ENCODE peak calls at places on chromosomes 7 and 10, in six cellular contexts. G is CD4-positive, alpha-beta memory T cell; L is AG04450; C is CD8-positive, alpha-beta memory T cell; K is IMR-90; H is heart left ventricle. E is an unnamed sample.

GRCh38 chr10:121291828-121292227 is 306.4 kb downstream of the FGFR2 start:
- DNase-seq in G (no peak), L (no peak), C (no peak), K (no peak), H (no peak), E (no peak)

GRCh38 chr7:34190299-34190698 is 285.0 kb downstream of the BMPER start:
- DNase-seq in G (no peak), L (no peak), C (no peak), K (no peak), H (peak), E (peak)

GRCh38 chr7:25840209-25840792 is 311.7 kb upstream of the NFE2L3 start:
- DNase-seq in G (no peak), L (no peak), C (no peak), K (no peak), H (no peak), E (no peak)

GRCh38 chr7:55387062-55387965 is 22.2 kb downstream of the LANCL2 start:
- DNase-seq in G (no peak), L (no peak), C (no peak), K (peak), H (no peak), E (no peak)

GRCh38 chr10:75051308-75051707 is 60.1 kb upstream of the SAMD8 start:
- DNase-seq in G (no peak), L (no peak), C (no peak), K (no peak), H (no peak), E (no peak)

GRCh38 chr10:80170641-80171040 is 34.7 kb downstream of the ANXA11 start:
- DNase-seq in G (no peak), L (no peak), C (no peak), K (no peak), H (no peak), E (no peak)

GRCh38 chr10:132204078-132204780 is 17.5 kb downstream of the DPYSL4 start:
- DNase-seq in G (no peak), L (no peak), C (no peak), K (no peak), H (no peak), E (no peak)

GRCh38 chr7:223118-223800 is 30.9 kb downstream of the FAM20C start:
- DNase-seq in G (no peak), L (no peak), C (no peak), K (peak), H (no peak), E (no peak)

GRCh38 chr10:110203500-110204455 is 3.6 kb upstream of the MXI1 start:
- DNase-seq in G (no peak), L (no peak), C (no peak), K (no peak), H (no peak), E (no peak)

GRCh38 chr10:126663328-126663727 is 7.2 kb downstream of the C10orf90 start:
- DNase-seq in G (peak), L (no peak), C (peak), K (no peak), H (peak), E (no peak)

GRCh38 chr10:78953124-78954008 is 115.4 kb upstream of the ZMIZ1 start:
- DNase-seq in G (no peak), L (no peak), C (no peak), K (no peak), H (peak), E (no peak)

GRCh38 chr10:69064762-69065328 is 23.1 kb upstream of the SRGN start:
- DNase-seq in G (no peak), L (no peak), C (no peak), K (no peak), H (no peak), E (no peak)
- H3K4me3 ChIP-seq in G (no peak), L (no peak), C (no peak), K (no peak), H (no peak), E (no peak)

GRCh38 chr10:33187427-33187999 is 147.0 kb downstream of the NRP1 start:
- DNase-seq in G (no peak), L (no peak), C (no peak), K (no peak), H (no peak), E (no peak)

GRCh38 chr10:33193057-33193866 is 141.2 kb downstream of the NRP1 start:
- DNase-seq in G (peak), L (peak), C (peak), K (peak), H (peak), E (peak)

GRCh38 chr10:33186150-33186549 is 148.3 kb downstream of the NRP1 start:
- DNase-seq in G (no peak), L (no peak), C (no peak), K (no peak), H (no peak), E (no peak)

GRCh38 chr10:33190406-33190805 is 144.1 kb downstream of the NRP1 start:
- DNase-seq in G (no peak), L (no peak), C (no peak), K (no peak), H (no peak), E (no peak)

DNA sequence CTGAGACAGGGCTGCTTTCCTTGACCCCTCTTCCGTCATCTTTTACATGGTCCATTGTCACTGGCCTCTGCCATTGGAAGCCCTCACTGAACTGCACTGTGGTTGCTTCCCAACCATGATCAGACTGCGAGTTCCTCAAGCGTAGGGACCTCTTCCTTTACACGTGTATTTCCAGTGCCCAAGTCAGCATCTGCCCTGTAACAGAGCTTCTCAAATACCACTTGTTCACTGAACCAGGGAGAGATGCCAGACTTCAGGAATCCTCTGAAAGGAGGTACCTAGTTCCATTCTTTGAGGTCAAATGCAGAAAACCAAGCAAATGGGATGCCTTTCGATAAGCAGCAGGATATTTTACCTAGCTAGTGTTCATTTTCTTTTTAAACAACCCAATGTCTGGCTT is 145.1 kb downstream of the NRP1 start:
- DNase-seq in G (no peak), L (no peak), C (no peak), K (no peak), H (no peak), E (no peak)
- H3K27ac ChIP-seq in G (no peak), L (no peak), C (no peak), K (no peak), H (no peak), E (no peak)

DNA sequence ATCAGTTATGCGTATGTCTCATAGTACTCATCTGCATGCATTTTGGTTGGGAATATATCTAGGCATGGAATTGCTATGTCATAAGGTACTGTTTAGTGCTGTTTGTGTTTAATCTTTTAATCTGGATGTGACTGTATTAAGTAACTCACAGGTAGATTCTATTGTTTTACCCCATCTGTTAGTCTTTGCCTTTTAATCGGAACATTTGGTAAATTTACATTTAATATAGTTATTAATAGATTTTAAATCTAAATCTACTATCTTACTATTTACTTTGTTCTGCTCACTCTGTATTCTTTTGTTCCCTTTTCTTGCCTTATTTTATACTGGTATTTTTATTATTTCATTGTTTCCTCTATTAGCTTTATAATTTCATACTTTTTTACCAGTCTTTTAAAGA is 10.6 kb upstream of the ITGA8 start:
- DNase-seq in G (no peak), L (no peak), C (no peak), K (no peak), H (no peak), E (no peak)
- H3K4me3 ChIP-seq in G (no peak), L (no peak), C (no peak), K (no peak), H (no peak), E (no peak)

DNA sequence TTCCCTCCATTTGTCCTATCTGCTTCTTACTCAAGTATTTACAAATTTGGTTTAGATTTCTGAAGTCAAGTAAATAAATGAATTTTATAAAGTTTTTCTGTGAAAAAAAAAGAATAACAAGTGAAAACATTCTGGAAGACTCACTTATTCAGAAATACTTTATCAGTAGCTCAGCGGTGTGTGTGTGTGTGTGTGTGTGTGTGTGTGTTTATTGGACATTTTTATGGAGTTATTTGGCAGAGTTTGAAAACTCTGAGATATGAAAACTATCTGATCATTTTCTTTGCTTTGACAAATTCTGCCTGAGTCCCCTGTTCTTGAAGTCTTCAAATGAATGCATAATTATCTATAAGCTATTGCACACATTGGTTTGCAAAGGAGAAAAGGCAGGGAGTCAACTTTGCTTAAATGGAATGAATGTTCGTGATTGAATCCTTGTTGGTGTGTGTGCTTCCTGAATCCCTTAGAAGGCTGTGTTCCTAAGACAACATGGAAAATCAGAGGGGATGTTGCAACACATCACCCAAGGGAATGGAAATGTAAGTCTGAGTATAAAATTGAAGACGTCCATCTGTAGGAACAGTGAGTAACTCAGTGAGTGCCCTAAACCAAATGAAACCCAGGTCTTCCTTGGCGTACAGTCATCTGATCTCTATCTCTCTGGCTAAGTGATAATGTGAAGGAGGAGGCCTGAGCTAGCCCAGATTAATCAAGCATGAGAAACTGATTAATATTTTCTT is 160.9 kb downstream of the REEP3 start:
- DNase-seq in G (no peak), L (peak), C (no peak), K (peak), H (peak), E (peak)
- H3K27ac ChIP-seq in G (no peak), L (no peak), C (no peak), K (peak), H (peak), E (no peak)

DNA sequence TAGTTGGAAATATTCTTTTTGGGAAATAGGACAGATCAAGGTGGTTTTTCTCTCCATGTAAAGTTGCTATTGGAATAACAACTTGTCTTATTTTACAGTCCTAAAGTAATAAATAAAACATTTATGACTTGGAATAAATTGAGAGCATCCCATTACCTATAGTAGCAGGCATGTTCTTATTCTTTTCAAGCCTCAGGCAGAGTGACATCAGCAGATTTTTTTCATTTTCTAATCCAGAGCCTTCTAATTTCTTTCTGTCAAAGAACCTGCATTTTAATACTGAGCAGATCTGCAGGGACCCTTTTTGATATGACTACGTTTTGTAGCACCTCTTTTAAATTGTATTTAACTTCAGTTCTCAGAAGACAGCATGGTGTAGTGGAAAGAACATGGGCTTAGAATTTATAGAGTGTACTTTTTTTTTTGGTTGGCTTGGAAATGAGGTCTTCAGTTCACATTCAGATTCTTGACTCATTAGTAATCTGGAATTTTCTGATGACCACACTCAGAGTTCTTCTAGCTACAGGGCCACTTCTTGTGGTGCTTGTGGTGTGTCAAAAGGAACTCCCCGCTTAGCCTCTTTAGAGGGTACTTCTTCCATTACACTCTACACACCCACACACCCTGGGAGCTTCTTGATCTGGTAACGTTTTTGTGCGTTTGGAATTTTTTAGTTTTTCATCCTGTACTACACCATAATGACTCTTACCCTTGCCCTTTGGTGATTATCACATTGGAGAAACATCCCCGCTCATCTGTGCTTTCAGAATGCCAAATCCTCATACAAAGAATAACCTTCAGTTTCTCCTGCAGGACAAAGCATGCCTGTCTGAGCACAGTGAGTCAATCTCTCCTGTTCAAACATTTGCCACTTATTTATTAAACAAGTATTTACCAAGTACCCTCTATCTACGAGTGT is 34.6 kb downstream of the AGK start:
- DNase-seq in G (no peak), L (peak), C (no peak), K (peak), H (no peak), E (no peak)
- H3K4me3 ChIP-seq in G (no peak), L (peak), C (no peak), K (peak), H (no peak), E (no peak)

GRCh38 chr10:113626809-113627370 is 37.0 kb downstream of the NRAP start:
- DNase-seq in G (no peak), L (no peak), C (no peak), K (no peak), H (peak), E (no peak)

GRCh38 chr10:113627836-113628235 is 36.0 kb downstream of the NRAP start:
- DNase-seq in G (no peak), L (no peak), C (no peak), K (no peak), H (no peak), E (peak)

GRCh38 chr10:113628607-113629153 is 35.2 kb downstream of the NRAP start:
- DNase-seq in G (no peak), L (no peak), C (no peak), K (no peak), H (no peak), E (no peak)

GRCh38 chr10:113630929-113631533 is 32.8 kb downstream of the NRAP start:
- DNase-seq in G (no peak), L (no peak), C (no peak), K (no peak), H (no peak), E (no peak)

GRCh38 chr10:113631680-113632079 is 32.2 kb downstream of the NRAP start:
- DNase-seq in G (no peak), L (no peak), C (no peak), K (no peak), H (no peak), E (no peak)
- H3K27ac ChIP-seq in G (no peak), L (no peak), C (no peak), K (no peak), H (no peak), E (peak)

GRCh38 chr7:135979674-135980660 is 2.8 kb upstream of the MTPN start:
- DNase-seq in G (no peak), L (no peak), C (no peak), K (peak), H (no peak), E (no peak)
- H3K4me3 ChIP-seq in G (peak), L (no peak), C (peak), K (no peak), H (no peak), E (no peak)

GRCh38 chr7:155887174-155887525 is 74.9 kb upstream of the SHH start:
- DNase-seq in G (no peak), L (no peak), C (no peak), K (no peak), H (no peak), E (no peak)
- H3K27ac ChIP-seq in G (no peak), L (no peak), C (no peak), K (no peak), H (no peak), E (no peak)